ENCODE peak calls at places on chromosomes 16 and 17, in six cellular contexts. One of them, this sample, is unnamed.

GRCh38 chr16:918741-919657 is 51.8 kb downstream of the LMF1 start:
- DNase-seq in mesothelial cell of epicardium: no peak
- DNase-seq in MM.1S: no peak
- DNase-seq in fibroblast of the aortic adventitia: no peak
- DNase-seq in AG04450: no peak
- DNase-seq in omental fat pad: no peak
- DNase-seq in this sample: no peak

GRCh38 chr16:11224096-11224893 is 31.7 kb downstream of the SOCS1 start:
- DNase-seq in omental fat pad: no peak
- DNase-seq in fibroblast of the aortic adventitia: no peak
- DNase-seq in AG04450: no peak
- DNase-seq in MM.1S: no peak
- DNase-seq in mesothelial cell of epicardium: no peak
- DNase-seq in this sample: no peak

GRCh38 chr16:66660422-66661209 is 35.9 kb downstream of the CMTM4 start:
- DNase-seq in fibroblast of the aortic adventitia: peak
- DNase-seq in MM.1S: no peak
- DNase-seq in mesothelial cell of epicardium: no peak
- DNase-seq in AG04450: peak
- DNase-seq in omental fat pad: no peak
- DNase-seq in this sample: peak

GRCh38 chr16:17246974-17247718 is 223.6 kb downstream of the XYLT1 start:
- DNase-seq in AG04450: no peak
- DNase-seq in MM.1S: no peak
- DNase-seq in fibroblast of the aortic adventitia: no peak
- DNase-seq in mesothelial cell of epicardium: no peak
- DNase-seq in omental fat pad: no peak
- DNase-seq in this sample: no peak

GRCh38 chr17:55852734-55853133 is 101.9 kb downstream of the PCTP start:
- DNase-seq in omental fat pad: no peak
- DNase-seq in MM.1S: peak
- DNase-seq in mesothelial cell of epicardium: no peak
- DNase-seq in AG04450: no peak
- DNase-seq in fibroblast of the aortic adventitia: no peak
- DNase-seq in this sample: no peak

GRCh38 chr17:41654134-41654907 is 29.9 kb upstream of the KRT17 start:
- DNase-seq in AG04450: no peak
- DNase-seq in mesothelial cell of epicardium: no peak
- DNase-seq in MM.1S: no peak
- DNase-seq in fibroblast of the aortic adventitia: no peak
- DNase-seq in omental fat pad: no peak
- DNase-seq in this sample: no peak

GRCh38 chr16:51287231-51287630 is 136.2 kb upstream of the SALL1 start:
- DNase-seq in AG04450: no peak
- DNase-seq in MM.1S: no peak
- DNase-seq in mesothelial cell of epicardium: no peak
- DNase-seq in fibroblast of the aortic adventitia: no peak
- DNase-seq in omental fat pad: no peak
- DNase-seq in this sample: no peak

GRCh38 chr16:22300427-22301071 is 3.3 kb downstream of the POLR3E start:
- DNase-seq in fibroblast of the aortic adventitia: peak
- DNase-seq in AG04450: peak
- DNase-seq in MM.1S: peak
- DNase-seq in mesothelial cell of epicardium: no peak
- DNase-seq in omental fat pad: no peak
- DNase-seq in this sample: peak

GRCh38 chr17:4230142-4230541 is 33.6 kb downstream of the ANKFY1 start:
- DNase-seq in MM.1S: no peak
- DNase-seq in mesothelial cell of epicardium: no peak
- DNase-seq in fibroblast of the aortic adventitia: peak
- DNase-seq in AG04450: peak
- DNase-seq in omental fat pad: no peak
- DNase-seq in this sample: peak

GRCh38 chr16:86256995-86257394 is 253.3 kb upstream of the FOXF1 start:
- DNase-seq in omental fat pad: no peak
- DNase-seq in MM.1S: no peak
- DNase-seq in AG04450: no peak
- DNase-seq in fibroblast of the aortic adventitia: no peak
- DNase-seq in mesothelial cell of epicardium: no peak
- DNase-seq in this sample: no peak

GRCh38 chr17:8029121-8029520 is 9.7 kb upstream of the ALOX15B start:
- DNase-seq in fibroblast of the aortic adventitia: peak
- DNase-seq in omental fat pad: no peak
- DNase-seq in MM.1S: no peak
- DNase-seq in mesothelial cell of epicardium: no peak
- DNase-seq in AG04450: no peak
- DNase-seq in this sample: peak

GRCh38 chr16:14608111-14608566 is 21.9 kb downstream of the PARN start:
- DNase-seq in omental fat pad: no peak
- DNase-seq in fibroblast of the aortic adventitia: no peak
- DNase-seq in AG04450: no peak
- DNase-seq in MM.1S: peak
- DNase-seq in mesothelial cell of epicardium: no peak
- DNase-seq in this sample: no peak

GRCh38 chr16:65069090-65069489 is 52.8 kb downstream of the CDH11 start:
- DNase-seq in MM.1S: no peak
- DNase-seq in fibroblast of the aortic adventitia: peak
- DNase-seq in omental fat pad: no peak
- DNase-seq in mesothelial cell of epicardium: no peak
- DNase-seq in AG04450: peak
- DNase-seq in this sample: peak

GRCh38 chr16:53219795-53220194 is 165.0 kb downstream of the CHD9 start:
- DNase-seq in MM.1S: no peak
- DNase-seq in omental fat pad: no peak
- DNase-seq in fibroblast of the aortic adventitia: peak
- DNase-seq in mesothelial cell of epicardium: no peak
- DNase-seq in AG04450: no peak
- DNase-seq in this sample: peak

GRCh38 chr17:27481327-27481726 is 25.1 kb downstream of the KSR1 start:
- DNase-seq in MM.1S: no peak
- DNase-seq in mesothelial cell of epicardium: no peak
- DNase-seq in AG04450: no peak
- DNase-seq in fibroblast of the aortic adventitia: no peak
- DNase-seq in omental fat pad: no peak
- DNase-seq in this sample: no peak

GRCh38 chr17:34401165-34401564 is 38.1 kb upstream of the CCL1 start:
- DNase-seq in mesothelial cell of epicardium: no peak
- DNase-seq in AG04450: no peak
- DNase-seq in fibroblast of the aortic adventitia: no peak
- DNase-seq in MM.1S: no peak
- DNase-seq in omental fat pad: no peak
- DNase-seq in this sample: no peak

GRCh38 chr16:57531635-57532220 is 4.6 kb downstream of the CCDC102A start:
- DNase-seq in MM.1S: no peak
- DNase-seq in mesothelial cell of epicardium: no peak
- DNase-seq in fibroblast of the aortic adventitia: no peak
- DNase-seq in omental fat pad: peak
- DNase-seq in AG04450: no peak
- DNase-seq in this sample: no peak

GRCh38 chr16:15653227-15653626 is 3.2 kb downstream of the NDE1 start:
- DNase-seq in omental fat pad: no peak
- DNase-seq in AG04450: peak
- DNase-seq in fibroblast of the aortic adventitia: peak
- DNase-seq in MM.1S: no peak
- DNase-seq in mesothelial cell of epicardium: no peak
- DNase-seq in this sample: peak

GRCh38 chr17:82957469-82957795 is 117.6 kb upstream of the ZNF750 start:
- DNase-seq in MM.1S: no peak
- DNase-seq in omental fat pad: no peak
- DNase-seq in mesothelial cell of epicardium: no peak
- DNase-seq in AG04450: no peak
- DNase-seq in fibroblast of the aortic adventitia: no peak
- DNase-seq in this sample: no peak

GRCh38 chr16:27677300-27677699 is 127.4 kb downstream of the KATNIP start:
- DNase-seq in mesothelial cell of epicardium: no peak
- DNase-seq in fibroblast of the aortic adventitia: peak
- DNase-seq in omental fat pad: no peak
- DNase-seq in MM.1S: no peak
- DNase-seq in AG04450: no peak
- DNase-seq in this sample: no peak

GRCh38 chr17:66002807-66003206 is 189.1 kb downstream of the CEP112 start:
- DNase-seq in MM.1S: no peak
- DNase-seq in omental fat pad: no peak
- DNase-seq in AG04450: no peak
- DNase-seq in fibroblast of the aortic adventitia: peak
- DNase-seq in mesothelial cell of epicardium: no peak
- DNase-seq in this sample: no peak

GRCh38 chr17:15106540-15106939 is 158.6 kb downstream of the PMP22 start:
- DNase-seq in omental fat pad: no peak
- DNase-seq in MM.1S: no peak
- DNase-seq in fibroblast of the aortic adventitia: no peak
- DNase-seq in mesothelial cell of epicardium: no peak
- DNase-seq in AG04450: no peak
- DNase-seq in this sample: no peak

GRCh38 chr16:12257926-12258561 is 281.5 kb downstream of the SNX29 start:
- DNase-seq in AG04450: no peak
- DNase-seq in omental fat pad: no peak
- DNase-seq in MM.1S: no peak
- DNase-seq in mesothelial cell of epicardium: no peak
- DNase-seq in fibroblast of the aortic adventitia: no peak
- DNase-seq in this sample: no peak

GRCh38 chr16:9039208-9039607 is 52.2 kb upstream of the HAPSTR1 start:
- DNase-seq in MM.1S: no peak
- DNase-seq in fibroblast of the aortic adventitia: peak
- DNase-seq in omental fat pad: no peak
- DNase-seq in mesothelial cell of epicardium: no peak
- DNase-seq in AG04450: no peak
- DNase-seq in this sample: no peak

GRCh38 chr16:57042157-57043111 is 49.9 kb upstream of the CPNE2 start:
- DNase-seq in omental fat pad: no peak
- DNase-seq in AG04450: no peak
- DNase-seq in MM.1S: peak
- DNase-seq in fibroblast of the aortic adventitia: no peak
- DNase-seq in mesothelial cell of epicardium: no peak
- DNase-seq in this sample: no peak

GRCh38 chr16:27228621-27229501 is 25.5 kb downstream of the KDM8 start:
- DNase-seq in AG04450: no peak
- DNase-seq in mesothelial cell of epicardium: no peak
- DNase-seq in MM.1S: no peak
- DNase-seq in fibroblast of the aortic adventitia: no peak
- DNase-seq in omental fat pad: no peak
- DNase-seq in this sample: no peak

GRCh38 chr17:61545335-61545938 is 45.6 kb downstream of the NACA2 start:
- DNase-seq in AG04450: no peak
- DNase-seq in mesothelial cell of epicardium: no peak
- DNase-seq in omental fat pad: no peak
- DNase-seq in MM.1S: no peak
- DNase-seq in fibroblast of the aortic adventitia: no peak
- DNase-seq in this sample: no peak

GRCh38 chr17:60747069-60747808 is 69.6 kb downstream of the BCAS3 start:
- DNase-seq in MM.1S: no peak
- DNase-seq in fibroblast of the aortic adventitia: no peak
- DNase-seq in omental fat pad: no peak
- DNase-seq in mesothelial cell of epicardium: no peak
- DNase-seq in AG04450: no peak
- DNase-seq in this sample: no peak

GRCh38 chr17:45313419-45313771 is 3.4 kb downstream of the MAP3K14 start:
- DNase-seq in fibroblast of the aortic adventitia: no peak
- DNase-seq in mesothelial cell of epicardium: no peak
- DNase-seq in MM.1S: peak
- DNase-seq in omental fat pad: no peak
- DNase-seq in AG04450: no peak
- DNase-seq in this sample: no peak

GRCh38 chr17:79754359-79754758 is 23.6 kb upstream of the CBX2 start:
- DNase-seq in fibroblast of the aortic adventitia: no peak
- DNase-seq in MM.1S: no peak
- DNase-seq in omental fat pad: no peak
- DNase-seq in AG04450: no peak
- DNase-seq in mesothelial cell of epicardium: no peak
- DNase-seq in this sample: no peak
- TF ChIP-seq CTCF in fibroblast of the aortic adventitia: no peak
- TF ChIP-seq CTCF in MM.1S: no peak
- TF ChIP-seq CTCF in omental fat pad: no peak
- TF ChIP-seq CTCF in AG04450: no peak
- TF ChIP-seq CTCF in mesothelial cell of epicardium: no peak
- TF ChIP-seq CTCF in this sample: no peak

GRCh38 chr16:13453938-13454553 is 465.9 kb upstream of the ERCC4 start:
- DNase-seq in fibroblast of the aortic adventitia: no peak
- DNase-seq in MM.1S: peak
- DNase-seq in omental fat pad: no peak
- DNase-seq in mesothelial cell of epicardium: no peak
- DNase-seq in AG04450: no peak
- DNase-seq in this sample: peak
- TF ChIP-seq CTCF in fibroblast of the aortic adventitia: no peak
- TF ChIP-seq CTCF in MM.1S: peak
- TF ChIP-seq CTCF in omental fat pad: no peak
- TF ChIP-seq CTCF in mesothelial cell of epicardium: peak
- TF ChIP-seq CTCF in AG04450: no peak
- TF ChIP-seq CTCF in this sample: peak

GRCh38 chr16:2465653-2466415 is 5.3 kb upstream of the NTN3 start:
- DNase-seq in fibroblast of the aortic adventitia: no peak
- DNase-seq in omental fat pad: no peak
- DNase-seq in AG04450: no peak
- DNase-seq in MM.1S: no peak
- DNase-seq in mesothelial cell of epicardium: no peak
- DNase-seq in this sample: no peak
- TF ChIP-seq CTCF in fibroblast of the aortic adventitia: peak
- TF ChIP-seq CTCF in omental fat pad: no peak
- TF ChIP-seq CTCF in AG04450: peak
- TF ChIP-seq CTCF in MM.1S: peak
- TF ChIP-seq CTCF in mesothelial cell of epicardium: no peak
- TF ChIP-seq CTCF in this sample: peak

GRCh38 chr17:63564562-63564961 is 14.3 kb downstream of the DCAF7 start:
- DNase-seq in omental fat pad: no peak
- DNase-seq in mesothelial cell of epicardium: no peak
- DNase-seq in fibroblast of the aortic adventitia: no peak
- DNase-seq in MM.1S: no peak
- DNase-seq in AG04450: no peak
- DNase-seq in this sample: no peak

GRCh38 chr17:63561819-63562218 is 11.5 kb downstream of the DCAF7 start:
- DNase-seq in AG04450: no peak
- DNase-seq in fibroblast of the aortic adventitia: no peak
- DNase-seq in mesothelial cell of epicardium: no peak
- DNase-seq in MM.1S: no peak
- DNase-seq in omental fat pad: no peak
- DNase-seq in this sample: no peak

GRCh38 chr17:63568563-63568962 is 18.3 kb downstream of the DCAF7 start:
- DNase-seq in MM.1S: no peak
- DNase-seq in mesothelial cell of epicardium: no peak
- DNase-seq in fibroblast of the aortic adventitia: no peak
- DNase-seq in AG04450: no peak
- DNase-seq in omental fat pad: no peak
- DNase-seq in this sample: no peak

GRCh38 chr17:63571632-63572310 is 21.5 kb downstream of the DCAF7 start:
- DNase-seq in AG04450: peak
- DNase-seq in MM.1S: no peak
- DNase-seq in fibroblast of the aortic adventitia: peak
- DNase-seq in omental fat pad: no peak
- DNase-seq in mesothelial cell of epicardium: no peak
- DNase-seq in this sample: peak

DNA sequence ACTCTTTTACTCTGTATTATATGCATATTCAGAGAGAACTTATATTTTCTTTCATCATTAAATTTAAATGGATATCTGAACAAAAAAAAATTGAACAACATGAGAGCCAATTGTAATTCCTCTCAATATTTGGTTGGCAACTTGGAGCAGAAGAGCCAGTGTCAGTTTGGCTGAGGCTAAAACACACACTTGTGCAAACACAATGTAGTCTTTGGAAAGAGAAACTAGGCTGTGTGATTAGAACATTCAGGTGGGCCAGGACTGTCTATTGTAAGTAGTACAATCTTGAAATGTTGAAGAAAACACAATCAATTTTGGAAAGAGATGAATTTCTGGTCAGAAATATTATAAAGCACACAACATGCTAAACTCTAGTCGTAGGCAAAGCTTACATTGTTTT is 17.0 kb downstream of the DCAF7 start:
- DNase-seq in MM.1S: no peak
- DNase-seq in AG04450: no peak
- DNase-seq in mesothelial cell of epicardium: no peak
- DNase-seq in fibroblast of the aortic adventitia: no peak
- DNase-seq in omental fat pad: no peak
- DNase-seq in this sample: no peak
- TF ChIP-seq CTCF in MM.1S: no peak
- TF ChIP-seq CTCF in AG04450: no peak
- TF ChIP-seq CTCF in mesothelial cell of epicardium: no peak
- TF ChIP-seq CTCF in fibroblast of the aortic adventitia: no peak
- TF ChIP-seq CTCF in omental fat pad: no peak
- TF ChIP-seq CTCF in this sample: no peak